ENCODE peak calls at places on chromosomes 12 and 14, in six cellular contexts. L is ovary, V is fibroblast of pulmonary artery, D is fibroblast of mammary gland, J is nephron progenitor cell, I is left lung. Y is an unnamed sample.

GRCh38 chr14:105905456-105905855 is 379.1 kb downstream of the TMEM121 start:
- DNase-seq in L (no peak), V (no peak), I (no peak), J (no peak), D (no peak), Y (no peak)

GRCh38 chr12:68835333-68835908 is 27.4 kb downstream of the MDM2 start:
- DNase-seq in L (no peak), J (peak), V (no peak), I (no peak), D (no peak), Y (no peak)

GRCh38 chr12:117685115-117685926 is 283.5 kb downstream of the KSR2 start:
- DNase-seq in V (no peak), D (peak), I (peak), J (peak), L (no peak), Y (peak)

GRCh38 chr14:96811265-96811664 is 14.1 kb downstream of the VRK1 start:
- DNase-seq in L (no peak), J (no peak), D (peak), I (no peak), V (peak), Y (peak)

GRCh38 chr12:75892779-75893408 is 138.7 kb downstream of the PHLDA1 start:
- DNase-seq in V (peak), D (peak), L (no peak), I (no peak), J (no peak), Y (peak)

GRCh38 chr12:107545737-107546363 is 139.7 kb upstream of the PWP1 start:
- DNase-seq in D (peak), J (no peak), I (no peak), L (no peak), V (no peak), Y (no peak)

GRCh38 chr12:29389295-29389919 is 8.4 kb upstream of the ERGIC2 start:
- DNase-seq in I (no peak), L (no peak), V (no peak), J (no peak), D (no peak), Y (no peak)

GRCh38 chr12:91935299-91935698 is 210.3 kb downstream of the BTG1 start:
- DNase-seq in J (no peak), V (no peak), D (no peak), I (no peak), L (no peak), Y (no peak)

GRCh38 chr12:39618701-39619100 is 902 bp downstream of the ABCD2 start:
- DNase-seq in V (no peak), D (no peak), J (no peak), L (no peak), I (no peak), Y (no peak)

GRCh38 chr12:114666746-114667668 is 17.0 kb downstream of the TBX3 start:
- DNase-seq in J (peak), I (no peak), L (peak), D (no peak), V (no peak), Y (peak)

GRCh38 chr12:69874606-69875005 is 49.6 kb downstream of the MYRFL start:
- DNase-seq in J (no peak), L (no peak), V (no peak), D (peak), I (no peak), Y (no peak)

GRCh38 chr14:106662947-106663346 is 1136.6 kb downstream of the TMEM121 start:
- DNase-seq in L (no peak), V (no peak), I (no peak), D (no peak), J (no peak), Y (no peak)

GRCh38 chr12:89662623-89663022 is 46.0 kb downstream of the ATP2B1 start:
- DNase-seq in L (no peak), D (no peak), I (no peak), J (no peak), V (no peak), Y (no peak)

GRCh38 chr12:42704810-42705401 is 115.4 kb upstream of the PRICKLE1 start:
- DNase-seq in D (no peak), I (no peak), V (no peak), L (no peak), J (no peak), Y (no peak)

GRCh38 chr12:103676863-103677262 is 89.8 kb downstream of the STAB2 start:
- DNase-seq in D (no peak), L (no peak), I (no peak), J (no peak), V (no peak), Y (no peak)

GRCh38 chr12:72234871-72235270 is 37.3 kb upstream of the TRHDE start:
- DNase-seq in L (no peak), V (no peak), I (no peak), D (peak), J (no peak), Y (no peak)

GRCh38 chr12:111673503-111673902 is 12.3 kb downstream of the BRAP start:
- DNase-seq in J (no peak), I (no peak), L (no peak), V (peak), D (peak), Y (peak)
- TF ChIP-seq CTCF in J (peak), I (peak), L (no peak), V (peak), D (peak), Y (peak)

GRCh38 chr14:51395361-51395849 is 155.4 kb downstream of the TMX1 start:
- DNase-seq in I (no peak), J (no peak), D (peak), L (peak), V (peak), Y (peak)
- TF ChIP-seq CTCF in I (no peak), J (no peak), D (peak), L (no peak), V (no peak), Y (peak)

DNA sequence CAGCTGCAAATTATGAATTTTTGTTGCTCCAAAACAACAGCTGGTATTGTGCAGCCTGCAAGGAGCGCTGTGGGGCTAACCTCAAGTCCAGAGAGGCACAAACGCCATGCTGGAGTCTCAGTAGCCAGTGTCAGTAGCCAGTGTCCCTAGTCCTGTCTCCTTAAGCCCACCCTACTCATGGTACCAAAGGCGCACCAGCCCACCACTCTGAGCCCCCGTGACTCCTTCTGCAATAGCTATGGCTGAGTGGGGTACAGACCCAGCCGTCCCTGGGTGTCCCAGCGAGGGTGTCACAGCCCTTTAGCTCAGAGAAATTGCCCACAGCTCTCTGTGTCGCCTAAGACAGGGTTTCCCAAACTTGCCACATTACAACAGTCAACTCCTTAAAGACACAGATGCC is 65.2 kb downstream of the ARL6IP4 start:
- DNase-seq in J (no peak), L (no peak), V (no peak), I (no peak), D (no peak), Y (no peak)
- TF ChIP-seq CTCF in J (no peak), L (no peak), V (no peak), I (no peak), D (no peak), Y (no peak)

GRCh38 chr14:60812987-60813386 is 78.4 kb downstream of the MNAT1 start:
- DNase-seq in I (no peak), J (no peak), V (no peak), D (no peak), L (no peak), Y (no peak)
- TF ChIP-seq CTCF in I (no peak), J (no peak), V (no peak), D (no peak), L (no peak), Y (no peak)

GRCh38 chr12:11209098-11209497 is 22.4 kb upstream of the TAS2R42 start:
- DNase-seq in D (no peak), I (no peak), V (no peak), J (no peak), L (no peak), Y (no peak)
- TF ChIP-seq CTCF in D (no peak), I (no peak), V (no peak), J (no peak), L (no peak), Y (no peak)

GRCh38 chr12:109797905-109798669 is 35.1 kb downstream of the TRPV4 start:
- DNase-seq in V (no peak), I (no peak), J (no peak), D (no peak), L (no peak), Y (no peak)
- TF ChIP-seq CTCF in V (peak), I (no peak), J (no peak), D (peak), L (no peak), Y (no peak)